ENCODE peak calls at places on chromosomes 11 and 22, in seven cellular contexts. One of them, this sample, is unnamed.

GRCh38 chr22:20803696-20804324 is 29.9 kb downstream of the SERPIND1 start:
- DNase-seq in body of pancreas: no peak
- DNase-seq in right atrium auricular region: no peak
- DNase-seq in upper lobe of right lung: no peak
- DNase-seq in ascending aorta: no peak
- DNase-seq in CD8-positive, alpha-beta T cell: no peak
- DNase-seq in pancreas: no peak
- DNase-seq in this sample: no peak

GRCh38 chr11:109644158-109644557 is 222.2 kb downstream of the C11orf87 start:
- DNase-seq in body of pancreas: peak
- DNase-seq in right atrium auricular region: no peak
- DNase-seq in upper lobe of right lung: no peak
- DNase-seq in ascending aorta: no peak
- DNase-seq in CD8-positive, alpha-beta T cell: no peak
- DNase-seq in pancreas: no peak
- DNase-seq in this sample: no peak

GRCh38 chr11:6480299-6480914 is 724 bp downstream of the ARFIP2 start:
- DNase-seq in body of pancreas: peak
- DNase-seq in right atrium auricular region: no peak
- DNase-seq in upper lobe of right lung: no peak
- DNase-seq in ascending aorta: no peak
- DNase-seq in CD8-positive, alpha-beta T cell: no peak
- DNase-seq in pancreas: no peak
- DNase-seq in this sample: no peak

GRCh38 chr11:12079726-12080556 is 30.4 kb upstream of the MICAL2 start:
- DNase-seq in body of pancreas: peak
- DNase-seq in right atrium auricular region: peak
- DNase-seq in upper lobe of right lung: peak
- DNase-seq in ascending aorta: peak
- DNase-seq in CD8-positive, alpha-beta T cell: no peak
- DNase-seq in pancreas: no peak
- DNase-seq in this sample: peak

GRCh38 chr11:35030716-35031213 is 108.2 kb upstream of the CD44 start:
- DNase-seq in body of pancreas: no peak
- DNase-seq in right atrium auricular region: peak
- DNase-seq in upper lobe of right lung: no peak
- DNase-seq in ascending aorta: peak
- DNase-seq in CD8-positive, alpha-beta T cell: no peak
- DNase-seq in pancreas: no peak
- DNase-seq in this sample: no peak

GRCh38 chr22:20087319-20088262 is 7.5 kb downstream of the DGCR8 start:
- DNase-seq in body of pancreas: no peak
- DNase-seq in right atrium auricular region: no peak
- DNase-seq in upper lobe of right lung: no peak
- DNase-seq in ascending aorta: no peak
- DNase-seq in CD8-positive, alpha-beta T cell: no peak
- DNase-seq in pancreas: no peak
- DNase-seq in this sample: peak

GRCh38 chr11:128575956-128576340 is 11.4 kb downstream of the ETS1 start:
- DNase-seq in body of pancreas: peak
- DNase-seq in right atrium auricular region: no peak
- DNase-seq in upper lobe of right lung: no peak
- DNase-seq in ascending aorta: no peak
- DNase-seq in CD8-positive, alpha-beta T cell: no peak
- DNase-seq in pancreas: peak
- DNase-seq in this sample: no peak

GRCh38 chr11:114132944-114133394 is 73.5 kb downstream of the ZBTB16 start:
- DNase-seq in body of pancreas: peak
- DNase-seq in right atrium auricular region: no peak
- DNase-seq in upper lobe of right lung: no peak
- DNase-seq in ascending aorta: peak
- DNase-seq in CD8-positive, alpha-beta T cell: no peak
- DNase-seq in pancreas: no peak
- DNase-seq in this sample: no peak

GRCh38 chr11:117559698-117560097 is 232.0 kb downstream of the CEP164 start:
- DNase-seq in body of pancreas: no peak
- DNase-seq in right atrium auricular region: no peak
- DNase-seq in upper lobe of right lung: peak
- DNase-seq in ascending aorta: no peak
- DNase-seq in CD8-positive, alpha-beta T cell: no peak
- DNase-seq in pancreas: no peak
- DNase-seq in this sample: no peak

GRCh38 chr22:32240461-32240860 is 14.7 kb downstream of the SLC5A4 start:
- DNase-seq in body of pancreas: no peak
- DNase-seq in right atrium auricular region: no peak
- DNase-seq in upper lobe of right lung: no peak
- DNase-seq in ascending aorta: no peak
- DNase-seq in CD8-positive, alpha-beta T cell: no peak
- DNase-seq in pancreas: no peak
- DNase-seq in this sample: no peak

GRCh38 chr11:105070221-105070789 is 25.2 kb upstream of the CARD16 start:
- DNase-seq in body of pancreas: no peak
- DNase-seq in right atrium auricular region: no peak
- DNase-seq in upper lobe of right lung: no peak
- DNase-seq in ascending aorta: no peak
- DNase-seq in CD8-positive, alpha-beta T cell: no peak
- DNase-seq in pancreas: no peak
- DNase-seq in this sample: no peak

DNA sequence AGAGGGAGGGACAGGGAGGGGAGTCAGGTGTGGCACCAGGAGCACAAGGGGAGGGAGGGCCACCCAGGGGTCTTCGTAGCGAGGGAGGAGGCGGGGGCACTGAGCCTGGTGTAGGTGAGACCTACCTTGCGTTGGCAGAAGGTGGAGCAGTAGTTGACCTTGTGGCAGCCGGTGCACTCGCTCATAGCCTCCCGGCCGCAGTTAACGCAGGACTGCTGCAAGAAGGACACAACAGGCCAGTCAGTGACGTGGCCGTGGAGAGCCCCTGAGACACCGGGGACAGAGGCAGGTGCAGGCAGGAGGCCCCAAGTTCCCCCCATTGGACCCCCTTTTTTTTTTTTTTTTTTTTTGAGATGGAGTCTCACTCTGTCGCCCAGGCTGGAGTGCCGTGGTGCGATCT is 16.8 kb downstream of the DRD4 start:
- DNase-seq in body of pancreas: no peak
- DNase-seq in right atrium auricular region: no peak
- DNase-seq in upper lobe of right lung: no peak
- DNase-seq in ascending aorta: no peak
- DNase-seq in CD8-positive, alpha-beta T cell: no peak
- DNase-seq in pancreas: no peak
- DNase-seq in this sample: no peak
- TF ChIP-seq CTCF in body of pancreas: no peak
- TF ChIP-seq CTCF in right atrium auricular region: no peak
- TF ChIP-seq CTCF in upper lobe of right lung: no peak
- TF ChIP-seq CTCF in ascending aorta: no peak
- TF ChIP-seq CTCF in CD8-positive, alpha-beta T cell: no peak
- TF ChIP-seq CTCF in pancreas: no peak
- TF ChIP-seq CTCF in this sample: no peak

DNA sequence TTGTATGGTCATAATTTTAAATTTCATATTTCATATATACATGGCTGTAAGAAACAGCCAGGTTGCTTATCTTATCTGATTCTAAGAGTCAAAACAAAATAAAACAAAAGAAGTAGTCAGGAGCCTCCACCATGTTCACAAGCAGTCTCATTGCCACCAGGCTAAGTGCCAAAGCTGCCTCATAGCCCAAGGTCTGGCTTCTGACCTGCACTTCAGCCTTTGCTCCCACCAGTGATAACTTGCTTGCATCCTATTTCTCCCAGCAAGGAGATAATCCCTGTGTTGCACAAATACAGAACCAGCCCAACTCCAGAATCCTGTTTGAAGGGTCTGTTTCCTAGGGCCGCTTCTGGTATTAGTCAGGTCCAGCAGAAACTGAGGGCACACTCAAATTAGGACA is 53.9 kb upstream of the TSKU start:
- DNase-seq in body of pancreas: no peak
- DNase-seq in right atrium auricular region: no peak
- DNase-seq in upper lobe of right lung: no peak
- DNase-seq in ascending aorta: no peak
- DNase-seq in CD8-positive, alpha-beta T cell: no peak
- DNase-seq in pancreas: no peak
- DNase-seq in this sample: no peak
- H3K27ac ChIP-seq in body of pancreas: no peak
- H3K27ac ChIP-seq in right atrium auricular region: no peak
- H3K27ac ChIP-seq in upper lobe of right lung: no peak
- H3K27ac ChIP-seq in ascending aorta: no peak
- H3K27ac ChIP-seq in CD8-positive, alpha-beta T cell: no peak
- H3K27ac ChIP-seq in pancreas: no peak
- H3K27ac ChIP-seq in this sample: no peak

DNA sequence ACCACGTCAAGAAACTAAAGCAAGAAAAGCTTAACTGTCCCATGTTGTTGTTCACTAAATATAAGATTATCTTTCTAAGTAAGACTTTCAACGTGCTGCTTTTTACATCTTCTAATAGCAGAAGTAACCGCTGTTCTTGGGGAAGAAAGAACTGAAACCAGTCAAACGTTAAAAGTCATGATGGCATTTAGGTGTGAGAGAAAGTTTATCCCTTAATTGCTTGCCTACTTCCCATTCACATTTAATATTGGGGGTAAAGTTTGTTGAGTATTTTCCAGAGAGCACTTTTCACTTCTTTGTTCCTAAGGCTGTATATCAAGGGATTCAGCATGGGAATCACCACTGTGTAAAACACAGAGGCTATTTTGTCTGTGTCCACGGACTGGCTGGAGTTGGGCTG is 970 bp downstream of the OR5B21 start:
- DNase-seq in body of pancreas: no peak
- DNase-seq in right atrium auricular region: no peak
- DNase-seq in upper lobe of right lung: no peak
- DNase-seq in ascending aorta: no peak
- DNase-seq in CD8-positive, alpha-beta T cell: no peak
- DNase-seq in pancreas: no peak
- DNase-seq in this sample: no peak
- TF ChIP-seq CTCF in body of pancreas: no peak
- TF ChIP-seq CTCF in right atrium auricular region: no peak
- TF ChIP-seq CTCF in upper lobe of right lung: no peak
- TF ChIP-seq CTCF in ascending aorta: no peak
- TF ChIP-seq CTCF in CD8-positive, alpha-beta T cell: no peak
- TF ChIP-seq CTCF in pancreas: no peak
- TF ChIP-seq CTCF in this sample: no peak

GRCh38 chr11:27120211-27120610 is 79.6 kb downstream of the BBOX1 start:
- DNase-seq in body of pancreas: no peak
- DNase-seq in right atrium auricular region: no peak
- DNase-seq in upper lobe of right lung: no peak
- DNase-seq in ascending aorta: no peak
- DNase-seq in CD8-positive, alpha-beta T cell: no peak
- DNase-seq in pancreas: no peak
- DNase-seq in this sample: no peak

GRCh38 chr11:27119396-27119795 is 78.8 kb downstream of the BBOX1 start:
- DNase-seq in body of pancreas: no peak
- DNase-seq in right atrium auricular region: no peak
- DNase-seq in upper lobe of right lung: no peak
- DNase-seq in ascending aorta: no peak
- DNase-seq in CD8-positive, alpha-beta T cell: no peak
- DNase-seq in pancreas: no peak
- DNase-seq in this sample: no peak

DNA sequence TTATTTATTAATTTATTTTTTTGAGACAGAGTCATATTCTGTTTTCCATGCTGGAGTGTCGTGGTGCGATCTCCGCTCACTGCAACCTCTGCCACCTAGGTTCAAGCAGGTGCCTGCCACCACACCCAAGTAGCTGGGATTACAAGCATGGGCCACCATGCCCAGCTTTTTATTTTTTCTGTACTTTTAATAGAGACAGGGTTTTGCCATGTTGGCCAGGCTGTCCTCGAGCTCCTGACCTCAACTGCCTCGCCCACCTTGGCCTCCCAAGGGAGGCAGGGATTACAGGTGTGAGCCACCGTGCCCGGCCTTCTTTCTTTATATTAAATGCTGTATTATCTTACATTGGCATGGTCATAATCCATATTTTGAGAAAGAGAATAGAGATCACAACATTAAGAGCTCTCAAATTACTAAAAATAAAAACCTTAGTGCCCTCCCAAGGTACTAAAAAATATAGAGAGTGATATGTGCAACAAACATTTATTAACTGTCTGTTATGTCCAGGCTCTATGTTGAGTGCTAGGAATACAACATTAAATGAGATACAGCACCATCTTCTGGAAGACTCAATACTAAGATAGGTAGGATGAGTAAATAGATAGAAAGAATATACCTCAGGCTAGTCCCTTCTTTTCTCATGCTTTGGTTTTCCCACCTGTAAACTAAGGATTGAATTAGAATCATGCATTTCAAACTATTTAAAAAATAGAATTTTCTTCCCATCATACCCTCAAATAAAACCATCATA is 84.1 kb downstream of the BBOX1 start:
- DNase-seq in body of pancreas: no peak
- DNase-seq in right atrium auricular region: no peak
- DNase-seq in upper lobe of right lung: no peak
- DNase-seq in ascending aorta: no peak
- DNase-seq in CD8-positive, alpha-beta T cell: no peak
- DNase-seq in pancreas: no peak
- DNase-seq in this sample: no peak
- H3K27ac ChIP-seq in body of pancreas: no peak
- H3K27ac ChIP-seq in right atrium auricular region: no peak
- H3K27ac ChIP-seq in upper lobe of right lung: no peak
- H3K27ac ChIP-seq in ascending aorta: no peak
- H3K27ac ChIP-seq in CD8-positive, alpha-beta T cell: no peak
- H3K27ac ChIP-seq in pancreas: no peak
- H3K27ac ChIP-seq in this sample: no peak

GRCh38 chr11:69796063-69796462 is 20.9 kb upstream of the FGF4 start:
- DNase-seq in body of pancreas: no peak
- DNase-seq in right atrium auricular region: no peak
- DNase-seq in upper lobe of right lung: no peak
- DNase-seq in ascending aorta: no peak
- DNase-seq in CD8-positive, alpha-beta T cell: no peak
- DNase-seq in pancreas: no peak
- DNase-seq in this sample: no peak

GRCh38 chr11:69799097-69799496 is 20.1 kb downstream of the FGF3 start:
- DNase-seq in body of pancreas: no peak
- DNase-seq in right atrium auricular region: no peak
- DNase-seq in upper lobe of right lung: no peak
- DNase-seq in ascending aorta: no peak
- DNase-seq in CD8-positive, alpha-beta T cell: no peak
- DNase-seq in pancreas: no peak
- DNase-seq in this sample: no peak

GRCh38 chr11:69797737-69798528 is 21.3 kb downstream of the FGF3 start:
- DNase-seq in body of pancreas: no peak
- DNase-seq in right atrium auricular region: no peak
- DNase-seq in upper lobe of right lung: no peak
- DNase-seq in ascending aorta: no peak
- DNase-seq in CD8-positive, alpha-beta T cell: no peak
- DNase-seq in pancreas: no peak
- DNase-seq in this sample: no peak

GRCh38 chr11:69799582-69799981 is 19.6 kb downstream of the FGF3 start:
- DNase-seq in body of pancreas: no peak
- DNase-seq in right atrium auricular region: no peak
- DNase-seq in upper lobe of right lung: no peak
- DNase-seq in ascending aorta: no peak
- DNase-seq in CD8-positive, alpha-beta T cell: no peak
- DNase-seq in pancreas: no peak
- DNase-seq in this sample: no peak

DNA sequence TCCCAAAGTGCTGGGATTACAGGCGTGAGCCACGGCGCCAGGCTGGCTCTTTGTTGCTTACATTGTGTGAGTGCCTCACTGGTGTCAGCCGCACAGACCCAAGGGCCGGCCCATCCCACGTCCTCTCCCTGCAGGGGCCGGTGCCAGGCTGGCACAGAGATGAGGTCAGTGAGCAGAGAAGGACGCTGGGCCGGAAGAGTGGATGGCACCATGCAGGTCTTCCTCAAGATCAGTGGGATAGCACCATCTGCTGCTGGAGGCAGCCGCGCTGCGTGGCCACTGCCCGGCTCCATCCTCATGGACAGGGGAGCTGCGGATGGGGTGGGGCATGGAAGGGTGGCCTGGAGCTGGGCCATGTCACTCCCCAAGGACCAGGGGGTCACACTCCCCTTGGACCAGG is 22.0 kb upstream of the FGF4 start:
- DNase-seq in body of pancreas: no peak
- DNase-seq in right atrium auricular region: no peak
- DNase-seq in upper lobe of right lung: no peak
- DNase-seq in ascending aorta: no peak
- DNase-seq in CD8-positive, alpha-beta T cell: no peak
- DNase-seq in pancreas: no peak
- DNase-seq in this sample: no peak
- TF ChIP-seq CTCF in body of pancreas: no peak
- TF ChIP-seq CTCF in right atrium auricular region: no peak
- TF ChIP-seq CTCF in upper lobe of right lung: no peak
- TF ChIP-seq CTCF in ascending aorta: no peak
- TF ChIP-seq CTCF in CD8-positive, alpha-beta T cell: no peak
- TF ChIP-seq CTCF in pancreas: no peak
- TF ChIP-seq CTCF in this sample: no peak

This sample was measured in kidney.